ENCODE peak calls at places on chromosomes 3 and 15, in eight cellular contexts. O is activated CD8-positive, alpha-beta memory T cell treated with anti-CD3 and anti-CD28 coated beads, Interleukin-2, amount 50 U/mL, for 48 hours; M is endothelial cell; D is pancreas; S is activated naive CD4-positive, alpha-beta T cell treated with anti-CD3 and anti-CD28 coated beads, Interleukin-2, amount 10 ng/mL, durations not matched to agents 7 days and 5 days; H is NT2/D1; V is substantia nigra; U is non-pigmented ciliary epithelial cell. C is an unnamed sample.

GRCh38 chr3:163951397-163951987 is 1126.8 kb downstream of the SI start:
- DNase-seq in O (no peak), M (no peak), D (no peak), S (no peak), H (no peak), V (no peak), U (no peak), C (no peak)

GRCh38 chr3:116201032-116201690 is 244.1 kb downstream of the LSAMP start:
- DNase-seq in O (no peak), M (no peak), D (no peak), S (no peak), H (no peak), V (no peak), U (no peak), C (no peak)

GRCh38 chr15:85840079-85840801 is 45.5 kb upstream of the KLHL25 start:
- DNase-seq in O (peak), M (peak), D (peak), S (peak), H (peak), V (peak), U (no peak), C (peak)

GRCh38 chr15:99331366-99331765 is 80.1 kb downstream of the LRRC28 start:
- DNase-seq in O (no peak), M (no peak), D (no peak), S (no peak), H (no peak), V (no peak), U (no peak), C (no peak)

GRCh38 chr3:94210256-94210655 is 147.4 kb downstream of the NSUN3 start:
- DNase-seq in O (no peak), M (no peak), D (no peak), S (no peak), H (no peak), V (no peak), U (no peak), C (no peak)

GRCh38 chr15:27509014-27509413 is 538.0 kb downstream of the GABRG3 start:
- DNase-seq in O (no peak), M (no peak), D (no peak), S (no peak), H (no peak), V (no peak), U (no peak), C (no peak)

GRCh38 chr3:111598139-111598538 is 3.0 kb upstream of the ZBED2 start:
- DNase-seq in O (no peak), M (no peak), D (no peak), S (no peak), H (no peak), V (no peak), U (no peak), C (no peak)

GRCh38 chr3:1987983-1988382 is 110.7 kb upstream of the CNTN4 start:
- DNase-seq in O (no peak), M (no peak), D (peak), S (no peak), H (peak), V (no peak), U (no peak), C (no peak)

GRCh38 chr3:98705694-98706093 is 57.4 kb upstream of the ST3GAL6 start:
- DNase-seq in O (no peak), M (no peak), D (no peak), S (no peak), H (no peak), V (no peak), U (no peak), C (peak)

GRCh38 chr3:4061201-4061600 is 242.0 kb upstream of the SETMAR start:
- DNase-seq in O (no peak), M (no peak), D (no peak), S (no peak), H (no peak), V (no peak), U (no peak), C (no peak)

GRCh38 chr15:43150171-43150929 is 17.0 kb downstream of the TMEM62 start:
- DNase-seq in O (no peak), M (no peak), D (no peak), S (no peak), H (no peak), V (no peak), U (peak), C (peak)

GRCh38 chr3:196120291-196120951 is 38.5 kb upstream of the TFRC start:
- DNase-seq in O (no peak), M (no peak), D (no peak), S (peak), H (no peak), V (peak), U (no peak), C (no peak)

GRCh38 chr15:48021336-48022086 is 99.3 kb upstream of the SLC24A5 start:
- DNase-seq in O (no peak), M (no peak), D (no peak), S (no peak), H (no peak), V (no peak), U (no peak), C (no peak)

GRCh38 chr3:12442654-12443501 is 41.4 kb upstream of the TSEN2 start:
- DNase-seq in O (no peak), M (no peak), D (no peak), S (no peak), H (no peak), V (no peak), U (no peak), C (no peak)

GRCh38 chr3:126900859-126901540 is 81.9 kb upstream of the PLXNA1 start:
- DNase-seq in O (no peak), M (no peak), D (no peak), S (no peak), H (no peak), V (no peak), U (no peak), C (no peak)

GRCh38 chr15:40776537-40777141 is 6.9 kb downstream of the C15orf62 start:
- DNase-seq in O (no peak), M (no peak), D (peak), S (peak), H (no peak), V (no peak), U (no peak), C (peak)

GRCh38 chr15:64163662-64164362 is 990 bp upstream of the PPIB start:
- DNase-seq in O (no peak), M (no peak), D (no peak), S (peak), H (no peak), V (peak), U (no peak), C (peak)

GRCh38 chr3:39106281-39107055 is 959 bp downstream of the GORASP1 start:
- DNase-seq in O (peak), M (no peak), D (no peak), S (no peak), H (no peak), V (no peak), U (no peak), C (peak)

GRCh38 chr3:157442729-157443128 is 6.1 kb downstream of the PTX3 start:
- DNase-seq in O (no peak), M (no peak), D (no peak), S (no peak), H (no peak), V (no peak), U (no peak), C (peak)

GRCh38 chr3:185807455-185808068 is 17.3 kb downstream of the IGF2BP2 start:
- DNase-seq in O (no peak), M (no peak), D (no peak), S (no peak), H (peak), V (no peak), U (peak), C (peak)

GRCh38 chr3:136068708-136069107 is 103.2 kb downstream of the PPP2R3A start:
- DNase-seq in O (no peak), M (no peak), D (no peak), S (no peak), H (no peak), V (no peak), U (no peak), C (peak)

GRCh38 chr15:59232476-59232875 is 25.8 kb downstream of the LDHAL6B start:
- DNase-seq in O (no peak), M (no peak), D (no peak), S (no peak), H (no peak), V (no peak), U (peak), C (peak)

GRCh38 chr3:184186902-184187207 is 856 bp downstream of the ABCF3 start:
- DNase-seq in O (no peak), M (no peak), D (no peak), S (no peak), H (no peak), V (no peak), U (no peak), C (no peak)

GRCh38 chr15:70579766-70580165 is 183.6 kb downstream of the UACA start:
- DNase-seq in O (peak), M (no peak), D (no peak), S (no peak), H (no peak), V (no peak), U (no peak), C (no peak)